ENCODE peak calls at places on chromosome 19, in seven cellular contexts. E, F, V, W, O, H and P are unnamed samples.

GRCh38 chr19:44644391-44645016 is 794 bp downstream of the PVR start:
- DNase-seq in E (no peak), F (peak; percentile 73), V (no peak), W (peak; percentile 50), O (no peak), H (peak; percentile 59), P (no peak)

GRCh38 chr19:41758846-41759245 is 3.5 kb downstream of the CEACAM6 start:
- DNase-seq in E (no peak), F (no peak), V (no peak), W (no peak), O (no peak), H (peak; percentile 9), P (no peak)

GRCh38 chr19:8158411-8159074 is 9.2 kb upstream of the FBN3 start:
- DNase-seq in E (peak; percentile 18), F (peak; percentile 74), V (peak; percentile 64), W (peak; percentile 55), O (peak; percentile 33), H (peak; percentile 65), P (peak; percentile 36)

GRCh38 chr19:43739836-43740235 is 14.9 kb downstream of the SMG9 start:
- DNase-seq in E (no peak), F (no peak), V (no peak), W (no peak), O (no peak), H (peak; percentile 31), P (no peak)

GRCh38 chr19:48391100-48392005 is at the start of gene KDELR1:
- DNase-seq in E (peak; percentile 61), F (peak; percentile 75), V (peak; percentile 71), W (peak; percentile 80), O (no peak), H (peak; percentile 69), P (peak; percentile 69)

GRCh38 chr19:49613374-49613773 is 22.4 kb downstream of the PRR12 start:
- DNase-seq in E (no peak), F (peak; percentile 75), V (no peak), W (no peak), O (no peak), H (peak; percentile 47), P (no peak)

GRCh38 chr19:46374526-46375475 is 27.9 kb downstream of the PPP5C start:
- DNase-seq in E (no peak), F (no peak), V (no peak), W (no peak), O (no peak), H (no peak), P (no peak)

GRCh38 chr19:16268676-16269319 is 55.8 kb upstream of the KLF2 start:
- DNase-seq in E (no peak), F (no peak), V (peak; percentile 26), W (no peak), O (no peak), H (no peak), P (no peak)

GRCh38 chr19:45097776-45098520 is 5.0 kb downstream of the PPP1R37 start:
- DNase-seq in E (no peak), F (peak; percentile 94), V (no peak), W (peak; percentile 77), O (no peak), H (peak; percentile 94), P (no peak)

GRCh38 chr19:35642312-35642711 is 767 bp downstream of the ETV2 start:
- DNase-seq in E (no peak), F (no peak), V (no peak), W (no peak), O (no peak), H (peak; percentile 19), P (no peak)

GRCh38 chr19:13207237-13208130 is 57.3 kb downstream of the IER2 start:
- DNase-seq in E (no peak), F (peak; percentile 65), V (no peak), W (no peak), O (no peak), H (peak; percentile 29), P (no peak)

GRCh38 chr19:3350014-3350663 is 16.2 kb upstream of the NFIC start:
- DNase-seq in E (no peak), F (peak; percentile 29), V (no peak), W (no peak), O (no peak), H (no peak), P (no peak)

GRCh38 chr19:45693168-45693788 is 812 bp downstream of the QPCTL start:
- DNase-seq in E (peak; percentile 82), F (peak; percentile 80), V (peak; percentile 58), W (peak; percentile 91), O (no peak), H (peak; percentile 75), P (peak; percentile 70)

GRCh38 chr19:44202470-44202869 is 9.9 kb upstream of the ZNF227 start:
- DNase-seq in E (no peak), F (peak; percentile 6), V (no peak), W (no peak), O (no peak), H (peak; percentile 30), P (no peak)

GRCh38 chr19:15563325-15563794 is 51.7 kb upstream of the CYP4F8 start:
- DNase-seq in E (no peak), F (peak; percentile 18), V (no peak), W (peak; percentile 65), O (no peak), H (peak; percentile 13), P (no peak)

GRCh38 chr19:6925801-6926751 is 38.7 kb downstream of the ADGRE1 start:
- DNase-seq in E (no peak), F (no peak), V (no peak), W (no peak), O (no peak), H (peak; percentile 30), P (peak; percentile 17)

GRCh38 chr19:1126984-1127760 is 23.4 kb downstream of the GPX4 start:
- DNase-seq in E (no peak), F (no peak), V (no peak), W (no peak), O (no peak), H (no peak), P (no peak)

GRCh38 chr19:29483641-29483920 is 42.2 kb upstream of the VSTM2B start:
- DNase-seq in E (no peak), F (no peak), V (no peak), W (no peak), O (no peak), H (no peak), P (no peak)

GRCh38 chr19:29121684-29122083 is 91.3 kb downstream of the UQCRFS1 start:
- DNase-seq in E (no peak), F (peak; percentile 5), V (no peak), W (no peak), O (no peak), H (peak; percentile 24), P (no peak)

GRCh38 chr19:33192010-33192409 is 2.1 kb upstream of the LRP3 start:
- DNase-seq in E (no peak), F (no peak), V (no peak), W (no peak), O (no peak), H (no peak), P (no peak)

GRCh38 chr19:2775556-2776430 is 7.3 kb downstream of the SGTA start:
- DNase-seq in E (peak; percentile 74), F (peak; percentile 89), V (peak; percentile 53), W (no peak), O (no peak), H (peak; percentile 77), P (peak; percentile 67)

GRCh38 chr19:4120531-4120930 is 3.4 kb downstream of the MAP2K2 start:
- DNase-seq in E (no peak), F (no peak), V (no peak), W (no peak), O (no peak), H (peak; percentile 69), P (no peak)

GRCh38 chr19:35784401-35785086 is 9.2 kb downstream of the ARHGAP33 start:
- DNase-seq in E (no peak), F (no peak), V (no peak), W (no peak), O (no peak), H (no peak), P (no peak)

GRCh38 chr19:2561895-2562294 is 86.0 kb downstream of the GADD45B start:
- DNase-seq in E (peak; percentile 61), F (no peak), V (peak; percentile 64), W (no peak), O (no peak), H (no peak), P (peak; percentile 69)

GRCh38 chr19:1739960-1740629 is 13.2 kb upstream of the ONECUT3 start:
- DNase-seq in E (no peak), F (no peak), V (no peak), W (no peak), O (no peak), H (no peak), P (no peak)

GRCh38 chr19:13208131-13208963 is 58.1 kb downstream of the IER2 start:
- DNase-seq in E (peak; percentile 60), F (peak; percentile 69), V (peak; percentile 39), W (no peak), O (no peak), H (peak; percentile 68), P (peak; percentile 59)

GRCh38 chr19:53432088-53432661 is 391 bp downstream of the ZNF761 start:
- DNase-seq in E (peak; percentile 5), F (peak; percentile 24), V (peak; percentile 9), W (peak; percentile 21), O (no peak), H (peak; percentile 42), P (no peak)

GRCh38 chr19:11197291-11198174 is at the start of gene KANK2:
- DNase-seq in E (peak; percentile 79), F (peak; percentile 82), V (peak; percentile 68), W (peak; percentile 88), O (no peak), H (peak; percentile 77), P (peak; percentile 73)

GRCh38 chr19:1665565-1666047 is 13.2 kb upstream of the TCF3 start:
- DNase-seq in E (no peak), F (no peak), V (no peak), W (peak; percentile 22), O (no peak), H (no peak), P (no peak)